ENCODE peak calls at places on chromosomes 6 and 20, in five cellular contexts. L is IMR-90, N is upper lobe of left lung, Y is adrenal gland, C is HCT116. T is an unnamed sample.

GRCh38 chr6:44105146-44105545 is 22.1 kb downstream of the MRPL14 start:
- DNase-seq in L (no peak), N (no peak), Y (no peak), C (no peak), T (no peak)

GRCh38 chr6:126033696-126034095 is 47.4 kb downstream of the TRMT11 start:
- DNase-seq in L (peak), N (no peak), Y (peak), C (no peak), T (peak)

GRCh38 chr20:13022401-13023170 is 13.8 kb downstream of the SPTLC3 start:
- DNase-seq in L (peak), N (no peak), Y (no peak), C (no peak), T (no peak)

GRCh38 chr6:157479464-157480303 is 98.7 kb downstream of the ZDHHC14 start:
- DNase-seq in L (no peak), N (no peak), Y (no peak), C (no peak), T (no peak)

GRCh38 chr6:33607126-33607783 is 13.9 kb upstream of the ITPR3 start:
- DNase-seq in L (no peak), N (no peak), Y (no peak), C (no peak), T (no peak)

GRCh38 chr6:88725111-88725711 is 238.2 kb downstream of the RNGTT start:
- DNase-seq in L (peak), N (peak), Y (no peak), C (no peak), T (peak)

GRCh38 chr6:159988983-159989454 is 20.1 kb downstream of the IGF2R start:
- DNase-seq in L (no peak), N (no peak), Y (no peak), C (no peak), T (peak)

GRCh38 chr6:53984163-53984562 is 127.1 kb upstream of the MLIP start:
- DNase-seq in L (peak), N (no peak), Y (no peak), C (peak), T (no peak)

GRCh38 chr20:36941403-36941835 is 10.1 kb downstream of the SAMHD1 start:
- DNase-seq in L (no peak), N (no peak), Y (peak), C (no peak), T (no peak)

GRCh38 chr6:76684881-76685280 is 612.4 kb upstream of the IMPG1 start:
- DNase-seq in L (peak), N (no peak), Y (no peak), C (no peak), T (no peak)

GRCh38 chr6:56860466-56860865 is 94.4 kb upstream of the BEND6 start:
- DNase-seq in L (peak), N (no peak), Y (no peak), C (peak), T (no peak)

GRCh38 chr6:71287038-71287437 is 1.6 kb upstream of the OGFRL1 start:
- DNase-seq in L (peak), N (no peak), Y (peak), C (no peak), T (no peak)

GRCh38 chr6:73942581-73942980 is 246.6 kb downstream of the CD109 start:
- DNase-seq in L (peak), N (no peak), Y (no peak), C (peak), T (no peak)

GRCh38 chr6:57177545-57178225 is 5.6 kb downstream of the BAG2 start:
- DNase-seq in L (peak), N (no peak), Y (no peak), C (no peak), T (no peak)

GRCh38 chr20:33732166-33732970 is 572 bp downstream of the ZNF341 start:
- DNase-seq in L (no peak), N (no peak), Y (peak), C (peak), T (peak)

GRCh38 chr6:170175644-170176620 is 114.9 kb downstream of the DLL1 start:
- DNase-seq in L (no peak), N (peak), Y (peak), C (no peak), T (no peak)

GRCh38 chr20:53984354-53984753 is 86.0 kb downstream of the BCAS1 start:
- DNase-seq in L (no peak), N (no peak), Y (no peak), C (no peak), T (no peak)

GRCh38 chr6:143215785-143216184 is 155.1 kb downstream of the AIG1 start:
- DNase-seq in L (no peak), N (no peak), Y (no peak), C (no peak), T (no peak)

GRCh38 chr20:31260326-31260932 is 3.0 kb downstream of the DEFB115 start:
- DNase-seq in L (no peak), N (no peak), Y (no peak), C (peak), T (no peak)

GRCh38 chr6:79801362-79801761 is 146.0 kb downstream of the ELOVL4 start:
- DNase-seq in L (no peak), N (no peak), Y (no peak), C (no peak), T (no peak)

GRCh38 chr6:128208078-128208477 is 307.2 kb upstream of the THEMIS start:
- DNase-seq in L (peak), N (no peak), Y (no peak), C (no peak), T (no peak)

GRCh38 chr6:20827798-20828197 is 293.5 kb downstream of the CDKAL1 start:
- DNase-seq in L (peak), N (no peak), Y (no peak), C (no peak), T (no peak)

GRCh38 chr6:23357185-23357745 is 768.8 kb upstream of the NRSN1 start:
- DNase-seq in L (no peak), N (no peak), Y (no peak), C (no peak), T (no peak)

GRCh38 chr6:89385156-89385667 is 26.9 kb downstream of the RRAGD start:
- DNase-seq in L (no peak), N (no peak), Y (no peak), C (no peak), T (no peak)

GRCh38 chr20:46202758-46203509 is 84.8 kb downstream of the CD40 start:
- DNase-seq in L (no peak), N (no peak), Y (peak), C (no peak), T (no peak)

GRCh38 chr6:147506704-147507114 is 1.8 kb upstream of the SAMD5 start:
- DNase-seq in L (peak), N (peak), Y (peak), C (no peak), T (peak)

GRCh38 chr6:41651246-41651961 is 13.1 kb downstream of the MDFI start:
- DNase-seq in L (no peak), N (no peak), Y (no peak), C (no peak), T (no peak)

GRCh38 chr20:1330075-1330830 is 1.3 kb upstream of the SDCBP2 start:
- DNase-seq in L (no peak), N (no peak), Y (peak), C (no peak), T (no peak)

GRCh38 chr6:3377536-3378397 is 79.1 kb downstream of the SLC22A23 start:
- DNase-seq in L (peak), N (no peak), Y (no peak), C (no peak), T (no peak)

GRCh38 chr6:3382399-3383279 is 74.2 kb downstream of the SLC22A23 start:
- DNase-seq in L (peak), N (no peak), Y (no peak), C (peak), T (peak)

GRCh38 chr6:3379482-3380060 is 77.3 kb downstream of the SLC22A23 start:
- DNase-seq in L (peak), N (no peak), Y (no peak), C (no peak), T (no peak)

GRCh38 chr6:3381233-3382065 is 75.4 kb downstream of the SLC22A23 start:
- DNase-seq in L (no peak), N (no peak), Y (no peak), C (no peak), T (peak)

GRCh38 chr6:3380344-3381232 is 76.3 kb downstream of the SLC22A23 start:
- DNase-seq in L (no peak), N (no peak), Y (no peak), C (no peak), T (no peak)
- TF ChIP-seq POLR2A in L (no peak), N (no peak), Y (no peak), C (no peak), T (no peak)

GRCh38 chr20:44521484-44522481 is at the start of gene SERINC3:
- DNase-seq in L (peak), N (peak), Y (peak), C (peak), T (peak)
- TF ChIP-seq POLR2A in L (peak), N (peak), Y (peak), C (peak), T (peak)

GRCh38 chr6:11231564-11232176 is 798 bp downstream of the NEDD9 start:
- DNase-seq in L (no peak), N (no peak), Y (no peak), C (no peak), T (no peak)

GRCh38 chr6:11231108-11231463 is 1.4 kb downstream of the NEDD9 start:
- DNase-seq in L (no peak), N (no peak), Y (no peak), C (no peak), T (no peak)

GRCh38 chr6:11232968-11233626 is 629 bp upstream of the NEDD9 start:
- DNase-seq in L (peak), N (no peak), Y (no peak), C (no peak), T (no peak)

GRCh38 chr6:11233936-11234573 is 1.6 kb upstream of the NEDD9 start:
- DNase-seq in L (no peak), N (no peak), Y (no peak), C (no peak), T (no peak)

GRCh38 chr6:11232177-11232967 is at the start of gene NEDD9:
- DNase-seq in L (peak), N (peak), Y (peak), C (peak), T (peak)
- TF ChIP-seq POLR2A in L (peak), N (peak), Y (peak), C (no peak), T (peak)

DNA sequence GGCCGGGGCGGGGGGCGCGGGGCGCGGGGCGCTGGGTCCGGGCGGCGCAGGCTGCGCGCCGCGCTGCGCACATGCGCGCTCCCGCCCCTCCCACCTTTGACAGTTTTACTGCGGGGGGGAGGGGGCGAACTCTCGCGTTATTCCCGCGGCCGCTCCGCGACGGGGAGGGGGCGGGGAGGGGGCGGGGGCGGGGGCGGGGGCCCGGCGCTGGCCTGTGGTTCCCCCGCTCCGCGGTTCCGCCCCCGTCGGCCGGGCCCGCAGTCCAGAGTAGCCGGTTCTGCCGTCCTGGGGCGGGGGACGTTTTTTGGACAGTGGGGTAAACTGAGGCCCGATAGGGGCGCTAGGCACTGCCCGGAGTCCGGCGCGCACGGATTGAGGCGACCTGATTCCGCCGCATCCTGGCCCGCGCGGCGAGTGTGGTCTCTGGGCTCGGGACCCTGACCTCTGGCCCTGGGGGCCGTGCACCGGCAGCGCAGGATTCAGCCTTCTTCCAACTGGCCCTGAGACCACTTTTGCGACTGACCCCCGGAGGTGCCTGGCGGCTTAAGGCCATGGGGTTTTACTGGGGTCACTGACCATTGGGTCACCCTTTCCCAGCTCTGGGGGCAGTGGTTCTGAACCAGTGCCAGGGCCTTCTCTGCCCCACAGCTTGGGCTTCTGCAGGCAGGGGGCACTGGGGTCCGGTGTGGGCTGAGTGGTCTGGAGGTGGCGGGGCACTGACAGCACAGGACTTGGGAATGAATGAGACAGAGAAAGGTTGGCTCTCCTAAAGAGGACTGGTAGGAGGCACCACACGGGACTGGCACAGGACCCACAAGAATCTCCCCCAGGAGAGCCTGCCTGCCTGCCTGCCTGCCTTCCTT is at the start of gene ZNF512B:
- DNase-seq in L (peak), N (peak), Y (peak), C (no peak), T (peak)
- TF ChIP-seq POLR2A in L (no peak), N (no peak), Y (no peak), C (no peak), T (no peak)

GRCh38 chr6:86153529-86153928 is 510.8 kb upstream of the SYNCRIP start:
- DNase-seq in L (no peak), N (no peak), Y (no peak), C (no peak), T (no peak)
- TF ChIP-seq POLR2A in L (no peak), N (no peak), Y (no peak), C (no peak), T (no peak)

GRCh38 chr20:43945391-43946205 is 30.9 kb downstream of the TOX2 start:
- DNase-seq in L (no peak), N (peak), Y (no peak), C (no peak), T (no peak)

GRCh38 chr20:43946659-43947315 is 32.1 kb downstream of the TOX2 start:
- DNase-seq in L (no peak), N (no peak), Y (no peak), C (no peak), T (no peak)

GRCh38 chr20:43946206-43946491 is 31.5 kb downstream of the TOX2 start:
- DNase-seq in L (no peak), N (no peak), Y (no peak), C (no peak), T (no peak)

GRCh38 chr20:43948455-43948854 is 33.8 kb downstream of the TOX2 start:
- DNase-seq in L (no peak), N (peak), Y (no peak), C (no peak), T (no peak)

GRCh38 chr20:43947316-43947710 is 32.7 kb downstream of the TOX2 start:
- DNase-seq in L (no peak), N (no peak), Y (no peak), C (no peak), T (no peak)
- TF ChIP-seq POLR2A in L (no peak), N (no peak), Y (no peak), C (no peak), T (no peak)

GRCh38 chr6:45323656-45324224 is 4.4 kb upstream of the RUNX2 start:
- DNase-seq in L (no peak), N (no peak), Y (no peak), C (no peak), T (no peak)
- TF ChIP-seq POLR2A in L (no peak), N (no peak), Y (no peak), C (no peak), T (no peak)

DNA sequence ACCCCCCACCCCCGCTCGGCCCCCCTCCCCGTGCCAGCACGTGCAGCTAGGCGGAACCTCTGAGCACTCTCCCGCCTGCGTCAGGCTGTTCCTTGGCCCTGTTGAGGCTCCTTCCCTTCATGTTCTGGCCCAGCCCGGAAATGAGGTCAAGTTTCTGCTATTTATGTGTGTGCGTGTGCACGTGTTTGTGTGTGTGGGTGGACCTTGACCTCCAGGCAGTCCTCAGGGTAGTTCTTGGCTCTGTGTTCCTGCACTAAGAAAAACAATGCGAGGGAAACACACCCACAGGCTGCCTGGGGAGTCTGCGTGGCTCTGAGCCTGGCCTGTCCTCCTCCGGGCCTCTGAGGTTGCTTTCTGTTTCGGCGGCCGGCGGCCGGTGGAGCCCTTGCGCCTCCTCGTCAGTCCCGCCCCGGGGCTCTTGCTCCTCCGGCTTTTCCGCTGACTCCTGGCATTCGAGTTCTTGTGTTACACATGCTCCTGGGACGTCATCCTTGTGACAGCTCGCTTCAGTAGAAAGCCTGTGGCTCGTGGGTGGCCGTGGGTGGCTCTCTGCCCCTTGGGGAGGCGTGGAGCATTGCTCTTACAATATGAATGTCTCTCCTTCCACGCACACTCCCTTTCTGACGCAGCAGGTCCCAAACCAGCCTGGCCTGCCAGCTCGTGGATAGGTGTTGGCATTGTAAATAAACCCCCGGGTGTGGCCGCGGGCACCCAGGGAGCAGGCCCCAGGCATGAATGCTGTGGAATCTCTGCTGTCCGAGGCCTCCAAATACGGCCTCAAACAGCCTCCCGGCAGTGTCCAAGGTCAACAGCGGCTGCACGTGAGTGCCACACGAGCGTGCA is 10.0 kb downstream of the SLCO4A1 start:
- DNase-seq in L (peak), N (peak), Y (peak), C (peak), T (peak)
- TF ChIP-seq POLR2A in L (peak), N (peak), Y (peak), C (no peak), T (no peak)

T was measured in erythroblast.